ENCODE peak calls at places on chromosomes 12 and 14, in five cellular contexts. Q is OCI-LY7, Y is NCI-H2029, I is osteocyte, R is ovary. U is an unnamed sample.

GRCh38 chr14:22471545-22472121 is 117.4 kb downstream of the DAD1 start:
- DNase-seq in Q (peak; percentile 84), Y (no peak), I (no peak), R (peak; percentile 24), U (peak; percentile 73)

GRCh38 chr14:82854851-82855250 is 1321.2 kb upstream of the SEL1L start:
- DNase-seq in Q (no peak), Y (no peak), I (no peak), R (no peak), U (no peak)

GRCh38 chr12:88931598-88931997 is 351.3 kb upstream of the KITLG start:
- DNase-seq in Q (no peak), Y (no peak), I (no peak), R (no peak), U (no peak)

GRCh38 chr12:76957306-76957705 is 78.5 kb upstream of the CSRP2 start:
- DNase-seq in Q (no peak), Y (no peak), I (no peak), R (no peak), U (no peak)

GRCh38 chr14:56760164-56760914 is 49.9 kb downstream of the OTX2 start:
- DNase-seq in Q (no peak), Y (no peak), I (no peak), R (no peak), U (no peak)

GRCh38 chr12:79522237-79522636 is 168.5 kb downstream of the PAWR start:
- DNase-seq in Q (no peak), Y (no peak), I (no peak), R (no peak), U (no peak)

GRCh38 chr12:19150273-19150895 is 20.9 kb downstream of the PLEKHA5 start:
- DNase-seq in Q (no peak), Y (no peak), I (no peak), R (no peak), U (no peak)

GRCh38 chr12:49049566-49050224 is 10.9 kb downstream of the KMT2D start:
- DNase-seq in Q (no peak), Y (no peak), I (no peak), R (no peak), U (peak; percentile 30)

GRCh38 chr12:106045251-106045674 is 93.5 kb downstream of the NUAK1 start:
- DNase-seq in Q (no peak), Y (no peak), I (no peak), R (no peak), U (no peak)

GRCh38 chr14:61380984-61381383 is 59.6 kb downstream of the PRKCH start:
- DNase-seq in Q (no peak), Y (no peak), I (no peak), R (no peak), U (no peak)

GRCh38 chr14:33979613-33980276 is 28.9 kb upstream of the EGLN3 start:
- DNase-seq in Q (no peak), Y (no peak), I (no peak), R (no peak), U (no peak)

GRCh38 chr12:31362115-31362758 is 36.3 kb upstream of the SINHCAF start:
- DNase-seq in Q (peak; percentile 17), Y (peak; percentile 42), I (no peak), R (no peak), U (no peak)

GRCh38 chr12:11408096-11408495 is 12.7 kb upstream of the PRB2 start:
- DNase-seq in Q (no peak), Y (no peak), I (no peak), R (no peak), U (no peak)

GRCh38 chr14:31090872-31091764 is 64.9 kb upstream of the STRN3 start:
- DNase-seq in Q (no peak), Y (peak; percentile 84), I (no peak), R (peak; percentile 29), U (no peak)

GRCh38 chr12:40768125-40768864 is 76.1 kb downstream of the CNTN1 start:
- DNase-seq in Q (no peak), Y (no peak), I (no peak), R (no peak), U (no peak)

GRCh38 chr12:3752741-3753486 is at the start of gene CRACR2A:
- DNase-seq in Q (peak; percentile 92), Y (no peak), I (peak; percentile 85), R (peak; percentile 58), U (peak; percentile 81)

GRCh38 chr14:104725772-104726548 is 1.9 kb downstream of the ADSS1 start:
- DNase-seq in Q (no peak), Y (no peak), I (no peak), R (no peak), U (no peak)

GRCh38 chr14:41925409-41925808 is 318.7 kb downstream of the LRFN5 start:
- DNase-seq in Q (no peak), Y (no peak), I (no peak), R (no peak), U (no peak)

GRCh38 chr12:79121486-79121885 is 256.9 kb downstream of the SYT1 start:
- DNase-seq in Q (peak; percentile 6), Y (no peak), I (no peak), R (no peak), U (no peak)

GRCh38 chr14:31457665-31458659 is 656 bp upstream of the DTD2 start:
- DNase-seq in Q (no peak), Y (no peak), I (no peak), R (no peak), U (no peak)

GRCh38 chr14:60093088-60093487 is 1.4 kb downstream of the PCNX4 start:
- DNase-seq in Q (no peak), Y (no peak), I (no peak), R (no peak), U (no peak)

GRCh38 chr14:62347658-62348057 is 585.4 kb downstream of the SNAPC1 start:
- DNase-seq in Q (no peak), Y (no peak), I (no peak), R (no peak), U (no peak)

GRCh38 chr14:91289464-91289863 is 45.0 kb upstream of the GPR68 start:
- DNase-seq in Q (no peak), Y (no peak), I (no peak), R (no peak), U (no peak)

GRCh38 chr14:31291210-31291609 is 83.6 kb upstream of the HECTD1 start:
- DNase-seq in Q (no peak), Y (peak; percentile 68), I (no peak), R (no peak), U (no peak)

GRCh38 chr12:117093918-117094630 is 5.1 kb downstream of the TESC start:
- DNase-seq in Q (no peak), Y (no peak), I (no peak), R (no peak), U (peak; percentile 19)

GRCh38 chr12:65282840-65283239 is 4.4 kb downstream of the MSRB3 start:
- DNase-seq in Q (no peak), Y (no peak), I (no peak), R (no peak), U (no peak)

GRCh38 chr14:100108042-100108825 is 43.0 kb downstream of the EVL start:
- DNase-seq in Q (peak; percentile 73), Y (peak; percentile 43), I (peak; percentile 93), R (peak; percentile 87), U (peak; percentile 86)

GRCh38 chr14:82075566-82075965 is 541.9 kb upstream of the SEL1L start:
- DNase-seq in Q (peak; percentile 31), Y (no peak), I (no peak), R (no peak), U (no peak)

GRCh38 chr14:21509432-21510143 is 1.6 kb downstream of the METTL3 start:
- DNase-seq in Q (no peak), Y (no peak), I (no peak), R (no peak), U (no peak)

GRCh38 chr12:109833307-109834189 is at the start of gene TRPV4:
- DNase-seq in Q (no peak), Y (no peak), I (no peak), R (no peak), U (no peak)

GRCh38 chr14:61535032-61535431 is 160.3 kb upstream of the HIF1A start:
- DNase-seq in Q (no peak), Y (no peak), I (no peak), R (no peak), U (no peak)

GRCh38 chr12:112443916-112444315 is 25.2 kb downstream of the PTPN11 start:
- DNase-seq in Q (no peak), Y (no peak), I (no peak), R (no peak), U (no peak)

GRCh38 chr12:92288533-92288932 is 142.9 kb upstream of the BTG1 start:
- DNase-seq in Q (no peak), Y (no peak), I (no peak), R (no peak), U (no peak)

GRCh38 chr12:46556820-46557524 is 184.4 kb upstream of the SLC38A2 start:
- DNase-seq in Q (no peak), Y (no peak), I (no peak), R (no peak), U (no peak)

GRCh38 chr12:125824276-125824675 is 759.0 kb downstream of the AACS start:
- DNase-seq in Q (no peak), Y (no peak), I (no peak), R (no peak), U (no peak)

GRCh38 chr12:65532744-65533143 is 254.3 kb downstream of the MSRB3 start:
- DNase-seq in Q (no peak), Y (no peak), I (no peak), R (no peak), U (no peak)

GRCh38 chr12:62767946-62768345 is 167.0 kb downstream of the PPM1H start:
- DNase-seq in Q (no peak), Y (no peak), I (no peak), R (no peak), U (no peak)

GRCh38 chr12:115294443-115295133 is 610.6 kb upstream of the TBX3 start:
- DNase-seq in Q (no peak), Y (no peak), I (no peak), R (no peak), U (no peak)

GRCh38 chr12:7705846-7706245 is 5.4 kb upstream of the DPPA3 start:
- DNase-seq in Q (no peak), Y (no peak), I (no peak), R (no peak), U (no peak)

GRCh38 chr14:69519701-69520100 is 35.2 kb downstream of the PLEKHD1 start:
- DNase-seq in Q (no peak), Y (no peak), I (no peak), R (no peak), U (no peak)